ENCODE peak calls at places on chromosomes 12 and 14, in four cellular contexts. One of them, this sample, is unnamed.
A peak's percentile ranks its signal among the peaks of the same experiment; 100 is the strongest.

GRCh38 chr12:94525951-94526350 is 66.3 kb upstream of the CEP83 start:
- DNase-seq in HepG2: no peak
- DNase-seq in IMR-90: no peak
- DNase-seq in K562: no peak
- DNase-seq in this sample: no peak

GRCh38 chr12:9049520-9050133 is 60.3 kb downstream of the KLRG1 start:
- DNase-seq in HepG2: peak; percentile 46
- DNase-seq in IMR-90: peak; percentile 52
- DNase-seq in K562: peak; percentile 27
- DNase-seq in this sample: peak; percentile 57

GRCh38 chr14:55329999-55330710 is 58.9 kb downstream of the FBXO34 start:
- DNase-seq in HepG2: no peak
- DNase-seq in IMR-90: peak; percentile 45
- DNase-seq in K562: no peak
- DNase-seq in this sample: no peak

GRCh38 chr12:100554608-100555077 is 18.8 kb upstream of the GAS2L3 start:
- DNase-seq in HepG2: peak; percentile 88
- DNase-seq in IMR-90: peak; percentile 90
- DNase-seq in K562: peak; percentile 53
- DNase-seq in this sample: peak; percentile 89

GRCh38 chr12:69982081-69982480 is 157.1 kb downstream of the MYRFL start:
- DNase-seq in HepG2: no peak
- DNase-seq in IMR-90: no peak
- DNase-seq in K562: no peak
- DNase-seq in this sample: no peak

GRCh38 chr14:39023939-39024871 is 78.8 kb downstream of the SEC23A start:
- DNase-seq in HepG2: peak; percentile 100
- DNase-seq in IMR-90: no peak
- DNase-seq in K562: no peak
- DNase-seq in this sample: no peak

GRCh38 chr12:121990692-121991603 is 30.7 kb upstream of the BCL7A start:
- DNase-seq in HepG2: no peak
- DNase-seq in IMR-90: peak; percentile 45
- DNase-seq in K562: no peak
- DNase-seq in this sample: peak; percentile 32

GRCh38 chr12:93100610-93101009 is 171.5 kb upstream of the EEA1 start:
- DNase-seq in HepG2: no peak
- DNase-seq in IMR-90: no peak
- DNase-seq in K562: no peak
- DNase-seq in this sample: no peak

GRCh38 chr14:76904740-76905569 is 78.7 kb downstream of the LRRC74A start:
- DNase-seq in HepG2: peak; percentile 10
- DNase-seq in IMR-90: peak; percentile 99
- DNase-seq in K562: no peak
- DNase-seq in this sample: peak; percentile 96

GRCh38 chr14:58626441-58626840 is 11.3 kb upstream of the DACT1 start:
- DNase-seq in HepG2: no peak
- DNase-seq in IMR-90: peak; percentile 69
- DNase-seq in K562: no peak
- DNase-seq in this sample: no peak

GRCh38 chr14:51182166-51182565 is 57.9 kb upstream of the TMX1 start:
- DNase-seq in HepG2: no peak
- DNase-seq in IMR-90: no peak
- DNase-seq in K562: no peak
- DNase-seq in this sample: peak; percentile 4

GRCh38 chr14:88831285-88831684 is 6.8 kb downstream of the TTC8 start:
- DNase-seq in HepG2: no peak
- DNase-seq in IMR-90: peak; percentile 81
- DNase-seq in K562: no peak
- DNase-seq in this sample: no peak

GRCh38 chr14:58898655-58899316 is 261.0 kb downstream of the DACT1 start:
- DNase-seq in HepG2: no peak
- DNase-seq in IMR-90: peak; percentile 97
- DNase-seq in K562: no peak
- DNase-seq in this sample: peak; percentile 64

GRCh38 chr12:11576104-11576503 is 73.4 kb upstream of the ETV6 start:
- DNase-seq in HepG2: no peak
- DNase-seq in IMR-90: peak; percentile 48
- DNase-seq in K562: no peak
- DNase-seq in this sample: peak; percentile 22

GRCh38 chr12:103986823-103987222 is 21.2 kb downstream of the TDG start:
- DNase-seq in HepG2: no peak
- DNase-seq in IMR-90: peak; percentile 87
- DNase-seq in K562: no peak
- DNase-seq in this sample: no peak

GRCh38 chr12:108616941-108617858 is 16.5 kb downstream of the SELPLG start:
- DNase-seq in HepG2: no peak
- DNase-seq in IMR-90: no peak
- DNase-seq in K562: no peak
- DNase-seq in this sample: no peak

GRCh38 chr12:56189918-56190694 is 823 bp upstream of the SMARCC2 start:
- DNase-seq in HepG2: peak; percentile 83
- DNase-seq in IMR-90: peak; percentile 85
- DNase-seq in K562: peak; percentile 80
- DNase-seq in this sample: peak; percentile 71

GRCh38 chr14:95935228-95935822 is 58.7 kb downstream of the TUNAR start:
- DNase-seq in HepG2: peak; percentile 6
- DNase-seq in IMR-90: peak; percentile 41
- DNase-seq in K562: no peak
- DNase-seq in this sample: no peak

GRCh38 chr12:5060958-5061357 is 17.3 kb downstream of the KCNA5 start:
- DNase-seq in HepG2: no peak
- DNase-seq in IMR-90: no peak
- DNase-seq in K562: no peak
- DNase-seq in this sample: no peak

GRCh38 chr12:124025661-124026060 is 52.6 kb downstream of the ZNF664 start:
- DNase-seq in HepG2: no peak
- DNase-seq in IMR-90: no peak
- DNase-seq in K562: no peak
- DNase-seq in this sample: no peak

GRCh38 chr14:103427485-103428443 is 42.5 kb downstream of the MARK3 start:
- DNase-seq in HepG2: no peak
- DNase-seq in IMR-90: peak; percentile 85
- DNase-seq in K562: peak; percentile 67
- DNase-seq in this sample: no peak

GRCh38 chr12:2958432-2959193 is 584 bp upstream of the TEAD4 start:
- DNase-seq in HepG2: peak; percentile 69
- DNase-seq in IMR-90: peak; percentile 67
- DNase-seq in K562: peak; percentile 90
- DNase-seq in this sample: peak; percentile 89

GRCh38 chr14:91731986-91732385 is at the start of gene CATSPERB:
- DNase-seq in HepG2: no peak
- DNase-seq in IMR-90: no peak
- DNase-seq in K562: no peak
- DNase-seq in this sample: no peak

GRCh38 chr12:108530141-108530540 is 15.1 kb downstream of the FICD start:
- DNase-seq in HepG2: no peak
- DNase-seq in IMR-90: no peak
- DNase-seq in K562: no peak
- DNase-seq in this sample: no peak

GRCh38 chr12:116319851-116320621 is 42.5 kb upstream of the MED13L start:
- DNase-seq in HepG2: no peak
- DNase-seq in IMR-90: peak; percentile 96
- DNase-seq in K562: no peak
- DNase-seq in this sample: no peak

GRCh38 chr12:79424109-79424721 is 266.5 kb downstream of the PAWR start:
- DNase-seq in HepG2: peak; percentile 91
- DNase-seq in IMR-90: peak; percentile 95
- DNase-seq in K562: no peak
- DNase-seq in this sample: peak; percentile 55

GRCh38 chr14:52792097-52792415 is 649 bp upstream of the GNPNAT1 start:
- DNase-seq in HepG2: no peak
- DNase-seq in IMR-90: no peak
- DNase-seq in K562: no peak
- DNase-seq in this sample: no peak

GRCh38 chr14:35362441-35362840 is 42.1 kb downstream of the NFKBIA start:
- DNase-seq in HepG2: no peak
- DNase-seq in IMR-90: no peak
- DNase-seq in K562: no peak
- DNase-seq in this sample: no peak

GRCh38 chr12:131557310-131557709 is 153.6 kb upstream of the SFSWAP start:
- DNase-seq in HepG2: no peak
- DNase-seq in IMR-90: no peak
- DNase-seq in K562: no peak
- DNase-seq in this sample: no peak

GRCh38 chr12:94679554-94679953 is 29.2 kb upstream of the TMCC3 start:
- DNase-seq in HepG2: no peak
- DNase-seq in IMR-90: no peak
- DNase-seq in K562: no peak
- DNase-seq in this sample: no peak

GRCh38 chr14:99621948-99622347 is 17.9 kb upstream of the CCDC85C start:
- DNase-seq in HepG2: no peak
- DNase-seq in IMR-90: no peak
- DNase-seq in K562: no peak
- DNase-seq in this sample: no peak

GRCh38 chr14:103739793-103740501 is 24.3 kb downstream of the ZFYVE21 start:
- DNase-seq in HepG2: no peak
- DNase-seq in IMR-90: no peak
- DNase-seq in K562: no peak
- DNase-seq in this sample: no peak

GRCh38 chr12:54624316-54625279 is 10.1 kb downstream of the LACRT start:
- DNase-seq in HepG2: peak; percentile 25
- DNase-seq in IMR-90: no peak
- DNase-seq in K562: no peak
- DNase-seq in this sample: no peak

GRCh38 chr14:34147461-34147860 is 196.6 kb upstream of the EGLN3 start:
- DNase-seq in HepG2: no peak
- DNase-seq in IMR-90: no peak
- DNase-seq in K562: no peak
- DNase-seq in this sample: no peak

GRCh38 chr12:34398706-34399630 is 376.7 kb downstream of the ALG10 start:
- DNase-seq in HepG2: no peak
- DNase-seq in IMR-90: no peak
- DNase-seq in K562: peak; percentile 1
- DNase-seq in this sample: no peak

DNA sequence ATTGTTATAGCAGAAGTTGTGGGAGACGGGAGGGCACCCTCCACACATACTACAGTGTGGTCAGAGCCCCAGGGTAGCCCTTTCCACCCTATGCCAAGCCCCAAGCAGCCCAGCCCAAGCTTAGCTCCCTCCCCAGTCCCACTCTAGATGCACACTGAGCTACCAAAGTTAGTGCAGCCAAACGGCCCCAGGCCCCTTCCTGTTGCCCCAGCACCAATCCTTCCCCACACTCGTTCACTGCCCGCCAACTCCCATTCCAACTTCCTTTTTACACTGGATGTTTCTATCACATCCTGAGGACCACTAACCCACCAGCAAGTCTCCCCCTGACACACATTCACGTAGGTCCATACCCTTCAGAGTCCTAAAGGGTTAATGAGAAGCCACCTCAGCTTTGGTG is 8.1 kb downstream of the NDRG2 start:
- DNase-seq in HepG2: no peak
- DNase-seq in IMR-90: no peak
- DNase-seq in K562: no peak
- DNase-seq in this sample: no peak
- TF ChIP-seq USF2 in HepG2: no peak
- TF ChIP-seq USF2 in IMR-90: no peak
- TF ChIP-seq USF2 in K562: no peak
- TF ChIP-seq USF2 in this sample: no peak

DNA sequence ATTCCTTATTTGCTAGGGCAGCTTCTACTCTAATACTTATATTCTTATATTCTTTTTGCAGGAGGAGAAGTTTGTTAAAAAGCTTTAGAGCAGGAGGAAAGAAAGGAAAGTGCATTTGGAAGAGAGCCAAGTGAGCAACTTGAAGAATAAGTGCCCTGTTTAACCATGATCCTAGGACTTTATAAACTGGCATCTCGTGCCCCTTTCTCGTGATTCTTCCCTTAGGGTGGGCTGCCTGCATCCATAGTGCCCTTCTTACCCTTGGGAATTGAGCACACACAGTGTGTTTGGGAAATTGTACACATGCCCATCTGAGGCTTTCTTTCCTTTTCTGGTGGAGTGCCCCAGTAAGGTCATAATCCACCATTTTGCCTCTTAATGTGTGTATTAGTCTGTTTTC is 141.9 kb downstream of the NUBPL start:
- DNase-seq in HepG2: no peak
- DNase-seq in IMR-90: peak; percentile 1
- DNase-seq in K562: no peak
- DNase-seq in this sample: no peak
- TF ChIP-seq MAZ in HepG2: no peak
- TF ChIP-seq MAZ in IMR-90: no peak
- TF ChIP-seq MAZ in K562: no peak
- TF ChIP-seq MAZ in this sample: no peak

DNA sequence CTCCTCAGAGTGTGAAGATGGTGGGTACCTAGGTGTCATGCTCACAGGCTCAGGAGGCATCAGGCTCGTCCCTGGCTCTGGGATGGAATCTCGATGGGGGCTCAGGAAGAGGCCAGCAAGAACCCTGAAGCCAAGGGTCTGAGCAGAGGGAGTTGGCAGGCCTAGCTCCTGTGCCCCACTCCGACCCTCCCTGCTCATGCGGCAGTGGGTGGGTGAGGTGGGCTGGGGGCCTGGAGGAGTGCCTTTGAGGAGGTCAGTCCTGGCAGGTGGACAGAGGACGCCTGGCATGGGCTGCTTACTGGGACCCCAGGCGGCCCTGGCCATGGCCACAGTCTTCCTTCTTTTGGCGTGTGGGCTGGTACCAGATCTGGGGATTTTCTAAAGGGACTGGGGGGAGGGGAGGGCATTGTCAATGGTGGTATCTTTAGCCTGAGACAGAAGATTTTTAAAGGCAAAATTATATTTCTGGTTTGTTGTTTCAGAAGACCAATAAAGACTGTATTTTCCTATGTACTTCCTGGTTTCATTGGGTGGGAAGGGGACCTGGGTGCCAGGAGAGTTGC is 16.0 kb downstream of the LRTM2 start:
- DNase-seq in HepG2: no peak
- DNase-seq in IMR-90: no peak
- DNase-seq in K562: no peak
- DNase-seq in this sample: no peak
- TF ChIP-seq USF2 in HepG2: no peak
- TF ChIP-seq USF2 in IMR-90: no peak
- TF ChIP-seq USF2 in K562: no peak
- TF ChIP-seq USF2 in this sample: no peak

GRCh38 chr12:109716512-109717389 is 3.1 kb downstream of the FAM222A start:
- DNase-seq in HepG2: peak; percentile 31
- DNase-seq in IMR-90: peak; percentile 12
- DNase-seq in K562: no peak
- DNase-seq in this sample: no peak
- TF ChIP-seq MAZ in HepG2: no peak
- TF ChIP-seq MAZ in IMR-90: no peak
- TF ChIP-seq MAZ in K562: no peak
- TF ChIP-seq MAZ in this sample: no peak

GRCh38 chr12:102480401-102480800 is at the start of gene IGF1:
- DNase-seq in HepG2: no peak
- DNase-seq in IMR-90: peak; percentile 61
- DNase-seq in K562: peak; percentile 65
- DNase-seq in this sample: no peak
- TF ChIP-seq USF2 in HepG2: no peak
- TF ChIP-seq USF2 in IMR-90: no peak
- TF ChIP-seq USF2 in K562: no peak
- TF ChIP-seq USF2 in this sample: no peak

GRCh38 chr14:80658155-80658554 is 283.4 kb downstream of the CEP128 start:
- DNase-seq in HepG2: no peak
- DNase-seq in IMR-90: no peak
- DNase-seq in K562: no peak
- DNase-seq in this sample: no peak
- TF ChIP-seq MAZ in HepG2: no peak
- TF ChIP-seq MAZ in IMR-90: no peak
- TF ChIP-seq MAZ in K562: no peak
- TF ChIP-seq MAZ in this sample: no peak